ENCODE peak calls at places on chromosome 9, in four cellular contexts. S, M, Z and Q are unnamed samples.
A peak's percentile ranks its signal among the peaks of the same experiment; 100 is the strongest.

GRCh38 chr9:93216072-93216364 is 32.1 kb downstream of the WNK2 start:
- DNase-seq in S (no peak), M (no peak), Z (no peak), Q (no peak)

GRCh38 chr9:130120832-130121231 is 51.4 kb upstream of the NCS1 start:
- DNase-seq in S (no peak), M (no peak), Z (no peak), Q (no peak)

GRCh38 chr9:106921341-106921899 is 58.5 kb downstream of the ZNF462 start:
- DNase-seq in S (no peak), M (no peak), Z (no peak), Q (no peak)

GRCh38 chr9:104854613-104855012 is 73.3 kb downstream of the ABCA1 start:
- DNase-seq in S (no peak), M (no peak), Z (no peak), Q (no peak)

GRCh38 chr9:69453746-69454145 is 128.7 kb downstream of the ENTREP1 start:
- DNase-seq in S (no peak), M (no peak), Z (no peak), Q (no peak)

GRCh38 chr9:5389109-5389732 is 48.5 kb downstream of the PLGRKT start:
- DNase-seq in S (peak; percentile 45), M (peak; percentile 37), Z (no peak), Q (peak; percentile 63)

GRCh38 chr9:4798281-4798680 is 5.5 kb downstream of the RCL1 start:
- DNase-seq in S (no peak), M (no peak), Z (no peak), Q (no peak)

GRCh38 chr9:111107141-111107540 is 68.9 kb upstream of the LPAR1 start:
- DNase-seq in S (no peak), M (no peak), Z (no peak), Q (no peak)

GRCh38 chr9:80157561-80157983 is 585.8 kb downstream of the TLE4 start:
- DNase-seq in S (no peak), M (peak; percentile 55), Z (no peak), Q (no peak)

GRCh38 chr9:35675732-35676392 is 2.1 kb downstream of the CA9 start:
- DNase-seq in S (no peak), M (no peak), Z (peak; percentile 66), Q (no peak)

GRCh38 chr9:129111762-129112151 is 542 bp downstream of the PTPA start:
- DNase-seq in S (no peak), M (no peak), Z (peak; percentile 72), Q (no peak)

GRCh38 chr9:3459076-3459475 is 66.7 kb downstream of the RFX3 start:
- DNase-seq in S (no peak), M (no peak), Z (no peak), Q (no peak)

GRCh38 chr9:14960881-14961280 is 50.7 kb upstream of the FREM1 start:
- DNase-seq in S (no peak), M (no peak), Z (no peak), Q (no peak)

GRCh38 chr9:34267660-34268059 is 61.4 kb downstream of the KIF24 start:
- DNase-seq in S (no peak), M (no peak), Z (no peak), Q (no peak)

GRCh38 chr9:125841444-125841843 is 94.3 kb downstream of the PBX3 start:
- DNase-seq in S (no peak), M (no peak), Z (no peak), Q (no peak)

GRCh38 chr9:113677057-113677456 is 199.1 kb upstream of the ZNF618 start:
- DNase-seq in S (no peak), M (no peak), Z (no peak), Q (no peak)

DNA sequence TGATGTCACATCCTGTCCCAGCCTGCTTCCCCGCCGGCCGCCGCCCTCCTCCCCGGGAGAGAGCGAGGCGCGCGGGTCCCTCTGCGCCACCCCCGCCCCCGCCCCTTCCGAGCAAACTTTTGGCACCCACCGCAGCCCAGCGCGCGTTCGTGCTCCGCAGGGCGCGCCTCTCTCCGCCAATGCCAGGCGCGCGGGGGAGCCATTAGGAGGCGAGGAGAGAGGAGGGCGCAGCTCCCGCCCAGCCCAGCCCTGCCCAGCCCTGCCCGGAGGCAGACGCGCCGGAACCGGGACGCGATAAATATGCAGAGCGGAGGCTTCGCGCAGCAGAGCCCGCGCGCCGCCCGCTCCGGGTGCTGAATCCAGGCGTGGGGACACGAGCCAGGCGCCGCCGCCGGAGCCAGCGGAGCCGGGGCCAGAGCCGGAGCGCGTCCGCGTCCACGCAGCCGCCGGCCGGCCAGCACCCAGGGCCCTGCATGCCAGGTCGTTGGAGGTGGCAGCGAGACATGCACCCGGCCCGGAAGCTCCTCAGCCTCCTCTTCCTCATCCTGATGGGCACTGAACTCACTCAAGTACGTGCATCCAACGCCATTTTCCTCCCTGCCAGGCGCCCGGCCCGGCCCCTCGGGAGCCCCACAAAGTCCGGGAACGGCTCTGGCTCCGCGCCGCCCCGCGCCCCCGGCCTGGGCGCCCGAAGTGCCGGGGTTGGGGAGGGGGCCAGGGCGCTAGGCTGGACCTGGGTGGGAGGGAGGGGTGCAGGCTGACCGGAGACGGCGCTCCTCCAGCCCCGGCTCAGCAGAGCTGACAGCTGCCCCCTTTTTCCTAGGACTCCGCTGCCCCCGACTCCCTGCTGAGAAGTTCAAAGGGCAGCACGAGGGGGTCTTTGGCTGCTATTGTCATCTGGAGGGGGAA is 12.0 kb upstream of the OLFM1 start:
- DNase-seq in S (no peak), M (no peak), Z (peak; percentile 78), Q (no peak)
- TF ChIP-seq CTCF in S (no peak), M (no peak), Z (no peak), Q (no peak)

DNA sequence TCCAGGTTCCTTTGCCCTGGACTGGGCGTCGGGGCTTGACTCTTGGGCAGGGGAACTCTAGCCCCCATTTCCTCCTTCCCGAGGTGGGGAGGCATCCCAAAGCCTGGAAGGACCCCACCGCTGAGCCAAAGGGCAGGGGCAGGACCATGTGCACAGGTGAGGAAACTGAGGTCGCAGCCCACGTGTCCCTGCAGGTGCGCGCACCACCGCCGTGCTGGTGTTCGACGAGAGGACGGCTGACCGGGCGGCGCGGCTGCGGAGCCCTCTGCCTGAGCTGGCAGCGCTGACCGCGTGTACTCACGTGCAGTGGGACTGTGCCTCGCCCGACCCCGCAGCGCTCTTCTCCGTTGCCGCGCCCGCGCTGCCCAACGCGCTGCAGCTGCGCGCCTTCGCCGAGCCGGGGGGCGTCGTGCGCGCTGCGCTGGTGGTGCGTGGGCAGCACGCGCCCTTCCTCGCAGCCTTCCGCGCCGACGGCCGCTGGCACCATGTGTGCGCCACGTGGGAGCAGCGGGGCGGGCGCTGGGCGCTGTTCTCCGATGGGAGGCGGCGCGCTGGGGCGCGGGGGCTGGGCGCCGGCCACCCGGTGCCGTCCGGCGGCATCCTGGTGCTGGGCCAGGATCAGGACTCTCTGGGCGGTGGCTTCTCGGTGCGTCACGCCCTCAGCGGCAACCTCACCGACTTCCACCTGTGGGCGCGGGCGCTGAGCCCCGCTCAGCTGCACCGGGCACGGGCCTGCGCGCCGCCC is 2.8 kb downstream of the ADGRD2 start:
- DNase-seq in S (no peak), M (no peak), Z (no peak), Q (no peak)
- H3K4me3 ChIP-seq in S (no peak overlapping the region), M (no peak overlapping the region), Z (peak overlapping the region; percentile 49), Q (no peak overlapping the region)

GRCh38 chr9:78236511-78236950 is 656 bp downstream of the CEP78 start:
- DNase-seq in S (no peak), M (no peak), Z (no peak), Q (no peak)
- TF ChIP-seq CTCF in S (no peak), M (no peak), Z (no peak), Q (no peak)

GRCh38 chr9:117411547-117411946 is 3.3 kb downstream of the ASTN2 start:
- DNase-seq in S (no peak), M (no peak), Z (no peak), Q (no peak)
- H3K4me3 ChIP-seq in S (no peak overlapping the region), M (no peak overlapping the region), Z (no peak overlapping the region), Q (no peak overlapping the region)

GRCh38 chr9:132182609-132183073 is 20.8 kb downstream of the NTNG2 start:
- DNase-seq in S (no peak), M (no peak), Z (no peak), Q (no peak)
- TF ChIP-seq CTCF in S (no peak), M (peak; percentile 20), Z (no peak), Q (peak; percentile 15)

GRCh38 chr9:136867480-136867879 is 1.4 kb upstream of the EDF1 start:
- DNase-seq in S (no peak), M (no peak), Z (no peak), Q (no peak)
- H3K4me3 ChIP-seq in S (no peak overlapping the region), M (no peak overlapping the region), Z (peak overlapping the region; percentile 89), Q (no peak overlapping the region)

GRCh38 chr9:127345566-127345965 is 51.4 kb upstream of the SLC2A8 start:
- DNase-seq in S (no peak), M (no peak), Z (no peak), Q (no peak)

GRCh38 chr9:127351182-127352166 is 45.5 kb upstream of the SLC2A8 start:
- DNase-seq in S (no peak), M (no peak), Z (no peak), Q (no peak)

GRCh38 chr9:127346584-127346983 is 50.4 kb upstream of the SLC2A8 start:
- DNase-seq in S (no peak), M (no peak), Z (no peak), Q (no peak)

GRCh38 chr9:127349483-127350127 is 47.4 kb upstream of the SLC2A8 start:
- DNase-seq in S (no peak), M (no peak), Z (no peak), Q (no peak)

DNA sequence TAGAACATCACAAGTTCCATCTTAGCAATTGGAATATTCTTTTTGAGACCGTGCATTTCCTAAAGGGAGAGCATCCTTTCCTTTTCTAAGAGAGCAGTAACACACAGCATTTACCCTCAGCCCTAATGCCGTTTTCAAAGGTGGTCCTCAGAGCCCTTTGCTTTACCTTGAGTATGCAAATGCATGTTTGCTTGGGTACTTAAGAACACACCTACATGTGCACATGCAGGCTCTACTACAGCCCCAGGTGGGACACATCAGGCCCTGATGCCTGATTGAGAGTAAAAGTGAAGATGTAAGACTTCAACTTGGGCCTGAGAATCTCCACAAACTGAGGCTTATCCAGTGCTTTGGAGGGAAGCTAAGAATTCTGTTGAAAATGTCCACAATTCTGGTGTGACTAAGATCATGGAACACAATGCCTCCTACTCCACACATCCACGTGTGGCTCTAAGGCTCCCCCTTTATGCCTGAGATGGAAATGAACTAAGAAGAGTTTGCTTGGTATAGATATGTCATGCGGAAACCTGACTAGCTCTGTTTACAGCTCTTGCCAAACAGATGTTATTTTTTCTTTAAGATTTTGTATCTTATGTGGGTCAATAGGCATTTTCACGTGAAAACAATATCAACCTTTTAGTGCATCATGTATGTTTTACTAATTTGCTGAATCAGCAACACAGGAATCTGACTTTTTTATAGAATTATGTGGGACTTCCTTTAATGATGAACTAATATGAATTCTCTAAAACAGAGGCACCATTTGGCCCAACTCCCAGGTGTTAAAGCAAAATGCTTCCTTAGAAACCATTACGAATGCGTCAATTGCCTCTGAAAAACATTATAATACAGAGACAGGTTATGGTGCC is 48.9 kb upstream of the SLC2A8 start:
- DNase-seq in S (no peak), M (no peak), Z (no peak), Q (peak; percentile 4)
- TF ChIP-seq CTCF in S (peak; percentile 50), M (peak; percentile 75), Z (peak; percentile 28), Q (peak; percentile 48)

DNA sequence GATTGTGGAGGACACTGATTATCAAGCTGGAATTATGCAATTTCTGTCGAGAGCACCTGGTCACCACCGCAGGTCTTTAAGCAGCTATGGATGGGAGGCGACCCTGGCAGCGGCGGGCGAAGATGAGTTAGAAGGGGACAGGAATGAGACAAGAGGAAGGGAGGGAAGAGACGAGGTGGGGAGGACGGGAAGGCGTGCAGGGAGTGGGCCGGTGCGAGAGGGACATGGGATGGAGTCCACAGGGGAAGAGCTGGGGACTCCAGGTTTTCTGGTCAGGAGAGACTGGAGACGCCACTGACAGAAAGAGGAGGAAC is 192.3 kb downstream of the MELK start:
- DNase-seq in S (no peak), M (no peak), Z (no peak), Q (no peak)
- H3K4me3 ChIP-seq in S (peak overlapping the region; percentile 54), M (no peak overlapping the region), Z (no peak overlapping the region), Q (no peak overlapping the region)

GRCh38 chr9:89564257-89564878 is 40.4 kb upstream of the GADD45G start:
- DNase-seq in S (no peak), M (no peak), Z (no peak), Q (no peak)
- TF ChIP-seq CTCF in S (peak; percentile 46), M (no peak), Z (peak; percentile 6), Q (no peak)